ENCODE peak calls at places on chromosomes 6 and 20, in eight cellular contexts. F is right cardiac atrium, R is HS-27A, G is RPMI8226, U is kidney glomerular epithelial cell, B is transverse colon, L is activated T-helper 1 cell treated with Interleukin-2 at 50 U/mL for 16 hours, Q is dorsolateral prefrontal cortex. W is an unnamed sample.

GRCh38 chr20:12180107-12180661 is 262.5 kb downstream of the BTBD3 start:
- DNase-seq in F (no peak), R (no peak), G (no peak), U (no peak), B (no peak), L (no peak), Q (no peak), W (no peak)

GRCh38 chr6:33725222-33725621 is 13.7 kb upstream of the UQCC2 start:
- DNase-seq in F (no peak), R (no peak), G (no peak), U (no peak), B (no peak), L (no peak), Q (no peak), W (no peak)

GRCh38 chr20:58566981-58567380 is 51.8 kb upstream of the APCDD1L start:
- DNase-seq in F (no peak), R (no peak), G (no peak), U (no peak), B (no peak), L (no peak), Q (no peak), W (no peak)

GRCh38 chr6:27547157-27548075 is 74.5 kb upstream of the ZNF184 start:
- DNase-seq in F (no peak), R (peak), G (peak), U (peak), B (no peak), L (no peak), Q (no peak), W (peak)

GRCh38 chr6:43055966-43056365 is 2.3 kb upstream of the CUL7 start:
- DNase-seq in F (no peak), R (no peak), G (no peak), U (no peak), B (no peak), L (no peak), Q (no peak), W (no peak)

GRCh38 chr20:21027569-21027968 is 78.6 kb downstream of the LINC00237 start:
- DNase-seq in F (no peak), R (peak), G (peak), U (no peak), B (no peak), L (no peak), Q (no peak), W (peak)

GRCh38 chr20:416950-417800 is 9.1 kb downstream of the RBCK1 start:
- DNase-seq in F (no peak), R (no peak), G (no peak), U (no peak), B (no peak), L (no peak), Q (no peak), W (no peak)

GRCh38 chr6:140485740-140486467 is 1111.5 kb upstream of the CITED2 start:
- DNase-seq in F (no peak), R (peak), G (no peak), U (peak), B (no peak), L (no peak), Q (no peak), W (peak)

GRCh38 chr6:165486183-165487137 is 176.6 kb downstream of the PDE10A start:
- DNase-seq in F (no peak), R (no peak), G (no peak), U (no peak), B (no peak), L (no peak), Q (no peak), W (no peak)

GRCh38 chr6:77812304-77812703 is 159.5 kb downstream of the MEI4 start:
- DNase-seq in F (no peak), R (no peak), G (no peak), U (no peak), B (no peak), L (no peak), Q (no peak), W (no peak)

GRCh38 chr20:63092660-63093215 is 86.0 kb upstream of the BHLHE23 start:
- DNase-seq in F (no peak), R (no peak), G (peak), U (no peak), B (peak), L (no peak), Q (peak), W (no peak)

GRCh38 chr20:46221271-46221670 is 87.0 kb downstream of the CDH22 start:
- DNase-seq in F (no peak), R (no peak), G (no peak), U (no peak), B (no peak), L (no peak), Q (peak), W (no peak)

GRCh38 chr6:148760568-148761531 is 14.0 kb downstream of the UST start:
- DNase-seq in F (peak), R (peak), G (peak), U (peak), B (peak), L (peak), Q (peak), W (peak)

GRCh38 chr6:44054635-44055559 is 72.4 kb downstream of the MRPL14 start:
- DNase-seq in F (peak), R (no peak), G (no peak), U (no peak), B (no peak), L (no peak), Q (no peak), W (no peak)

W was measured in hepatocyte.